ENCODE peak calls at places on chromosomes 16 and 17, in seven cellular contexts. D, G, U, Q, C, W and P are unnamed samples.

GRCh38 chr17:29341726-29342125 is 47.8 kb upstream of the NUFIP2 start:
- DNase-seq in C (peak; percentile 16), D (no peak), U (no peak), G (no peak), W (no peak), Q (no peak), P (no peak)

GRCh38 chr16:85286970-85287814 is 174.9 kb upstream of the CIBAR2 start:
- DNase-seq in C (peak; percentile 65), D (no peak), U (peak; percentile 78), G (no peak), W (peak; percentile 84), Q (no peak), P (no peak)

GRCh38 chr16:11087691-11088431 is 143.5 kb downstream of the CLEC16A start:
- DNase-seq in W (no peak), Q (no peak), C (peak; percentile 57), U (peak; percentile 38), D (peak; percentile 42), G (no peak), P (peak; percentile 17)

GRCh38 chr17:59650642-59651041 is 30.9 kb downstream of the CLTC start:
- DNase-seq in U (no peak), Q (no peak), W (no peak), G (no peak), D (no peak), C (no peak), P (no peak)

GRCh38 chr17:26792486-26792885 is 501.4 kb upstream of the WSB1 start:
- DNase-seq in C (peak; percentile 55), U (no peak), G (no peak), Q (no peak), D (peak; percentile 0), W (peak; percentile 47), P (no peak)

GRCh38 chr17:61809816-61810392 is 53.4 kb downstream of the BRIP1 start:
- DNase-seq in D (no peak), C (peak; percentile 70), W (peak; percentile 79), G (no peak), Q (no peak), U (no peak), P (no peak)

GRCh38 chr17:81870978-81871386 is at the start of gene ARHGDIA:
- DNase-seq in D (no peak), U (no peak), Q (no peak), C (no peak), W (no peak), G (no peak), P (no peak)

GRCh38 chr16:88391497-88391850 is 8.7 kb downstream of the ZNF469 start:
- DNase-seq in W (no peak), G (no peak), D (no peak), C (no peak), Q (no peak), U (no peak), P (no peak)

GRCh38 chr17:9050801-9051401 is 29.6 kb downstream of the NTN1 start:
- DNase-seq in U (no peak), Q (no peak), G (no peak), C (no peak), D (peak; percentile 72), W (no peak), P (no peak)

GRCh38 chr17:2040942-2041560 is 771 bp upstream of the OVCA2 start:
- DNase-seq in W (no peak), U (peak; percentile 80), G (no peak), Q (no peak), C (no peak), D (no peak), P (no peak)

GRCh38 chr17:82388223-82388921 is 16.8 kb downstream of the UTS2R start:
- DNase-seq in D (no peak), C (no peak), Q (peak; percentile 52), W (no peak), G (no peak), U (peak; percentile 88), P (no peak)

GRCh38 chr17:36935681-36936454 is 1.4 kb upstream of the LHX1 start:
- DNase-seq in C (no peak), W (no peak), D (peak; percentile 84), Q (no peak), G (no peak), U (no peak), P (no peak)

GRCh38 chr16:4755687-4756086 is 11.3 kb downstream of the ZNF500 start:
- DNase-seq in G (no peak), U (no peak), D (no peak), Q (no peak), C (no peak), W (no peak), P (no peak)

GRCh38 chr17:68399638-68400403 is 57.5 kb downstream of the WIPI1 start:
- DNase-seq in D (no peak), C (peak; percentile 57), Q (peak; percentile 17), W (peak; percentile 31), G (no peak), U (no peak), P (no peak)

GRCh38 chr17:48246623-48247022 is 139.1 kb downstream of the SNX11 start:
- DNase-seq in D (no peak), U (no peak), W (no peak), C (peak; percentile 34), G (no peak), Q (no peak), P (no peak)

GRCh38 chr17:79905832-79906231 is 66.6 kb upstream of the CBX4 start:
- DNase-seq in U (no peak), D (no peak), Q (no peak), W (no peak), G (no peak), C (no peak), P (no peak)

GRCh38 chr16:84603115-84603816 is 14.6 kb downstream of the COTL1 start:
- DNase-seq in Q (peak; percentile 60), U (peak; percentile 96), G (peak; percentile 82), W (peak; percentile 98), D (no peak), C (peak; percentile 99), P (peak; percentile 53)

GRCh38 chr16:1475552-1476114 is 805 bp upstream of the CLCN7 start:
- DNase-seq in G (no peak), U (peak; percentile 18), C (no peak), W (no peak), Q (no peak), D (no peak), P (no peak)

GRCh38 chr17:40028595-40028994 is 13.4 kb downstream of the CSF3 start:
- DNase-seq in C (no peak), W (no peak), U (no peak), D (no peak), Q (no peak), G (no peak), P (no peak)

GRCh38 chr17:40032322-40033320 is 17.4 kb downstream of the CSF3 start:
- DNase-seq in Q (peak; percentile 89), C (no peak), G (peak; percentile 92), D (no peak), W (no peak), U (peak; percentile 30), P (no peak)

GRCh38 chr17:40034426-40035161 is 19.4 kb downstream of the CSF3 start:
- DNase-seq in D (no peak), Q (no peak), C (no peak), W (no peak), U (no peak), G (no peak), P (no peak)

GRCh38 chr17:40033339-40033738 is 18.1 kb downstream of the CSF3 start:
- DNase-seq in G (no peak), C (no peak), U (no peak), W (no peak), Q (no peak), D (no peak), P (no peak)

GRCh38 chr17:40031706-40032105 is 16.5 kb downstream of the CSF3 start:
- DNase-seq in D (no peak), U (no peak), C (no peak), G (no peak), W (no peak), Q (no peak), P (no peak)
- H3K36me3 ChIP-seq in D (peaks cover 9% of the 10 kb centered on the region), U (peaks cover 53% of the 10 kb centered on the region), C (peaks cover 59% of the 10 kb centered on the region), G (peaks cover 73% of the 10 kb centered on the region), W (peaks cover 32% of the 10 kb centered on the region), Q (peaks cover 5% of the 10 kb centered on the region), P (peaks cover 69% of the 10 kb centered on the region)

DNA sequence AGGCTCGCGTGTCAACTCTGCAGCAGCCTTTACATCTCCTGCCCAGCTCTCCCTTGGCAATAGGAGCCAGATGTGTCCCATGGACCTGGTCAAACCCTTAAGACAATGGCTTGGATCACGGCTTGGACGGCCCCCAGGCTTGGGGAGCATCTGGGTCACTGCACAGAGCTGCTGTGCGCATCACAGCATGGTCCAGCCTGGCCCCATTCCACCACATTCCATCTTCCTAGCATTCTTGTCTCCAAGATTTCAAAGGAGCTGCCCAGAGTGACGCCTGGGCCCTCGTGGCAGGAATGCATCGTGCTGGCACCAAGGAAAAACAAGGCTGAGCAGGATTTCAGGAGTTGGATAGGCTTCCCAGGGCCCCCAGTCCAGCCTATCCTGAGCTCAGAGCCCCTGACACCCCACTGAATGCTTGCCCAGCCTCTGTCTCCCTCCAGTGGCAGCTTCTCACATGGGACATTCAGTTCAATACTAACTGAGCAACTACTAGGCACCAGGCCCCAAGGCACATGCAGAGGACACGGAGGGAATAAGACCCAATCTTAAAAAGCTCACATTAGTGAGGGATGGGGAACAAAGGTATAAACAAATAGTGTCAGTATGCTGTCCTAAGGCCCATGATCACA is 34.3 kb downstream of the TK2 start:
- DNase-seq in U (no peak), C (peak; percentile 37), D (peak; percentile 67), W (peak; percentile 45), G (peak; percentile 46), Q (no peak), P (no peak)
- TF ChIP-seq CTCF in U (peak; percentile 45), C (peak; percentile 61), D (peak; percentile 80), W (peak; percentile 41), G (peak; percentile 44), Q (no peak), P (no peak)

GRCh38 chr16:275041-275621 is 613 bp downstream of the RGS11 start:
- DNase-seq in W (no peak), U (no peak), G (no peak), C (no peak), Q (no peak), D (peak; percentile 62), P (no peak)
- H3K4me3 ChIP-seq in W (peak overlapping the region; percentile 14), U (no peak overlapping the region), G (peak overlapping the region; percentile 4), C (peak overlapping the region; percentile 45), Q (peak overlapping the region; percentile 22), D (peak overlapping the region; percentile 63), P (peak overlapping the region; percentile 27)

GRCh38 chr17:17122781-17123483 is 80.7 kb downstream of the MPRIP start:
- DNase-seq in Q (no peak), W (no peak), D (no peak), U (no peak), C (no peak), G (no peak), P (no peak)

GRCh38 chr17:17125136-17126084 is 80.7 kb downstream of the PLD6 start:
- DNase-seq in G (no peak), D (no peak), C (no peak), Q (no peak), W (peak; percentile 34), U (no peak), P (peak; percentile 18)

GRCh38 chr17:17127156-17127555 is 79.0 kb downstream of the PLD6 start:
- DNase-seq in Q (no peak), W (no peak), G (no peak), U (no peak), C (no peak), D (no peak), P (no peak)

GRCh38 chr17:17126131-17127110 is 79.7 kb downstream of the PLD6 start:
- DNase-seq in U (no peak), G (no peak), C (no peak), W (no peak), Q (no peak), D (no peak), P (no peak)

DNA sequence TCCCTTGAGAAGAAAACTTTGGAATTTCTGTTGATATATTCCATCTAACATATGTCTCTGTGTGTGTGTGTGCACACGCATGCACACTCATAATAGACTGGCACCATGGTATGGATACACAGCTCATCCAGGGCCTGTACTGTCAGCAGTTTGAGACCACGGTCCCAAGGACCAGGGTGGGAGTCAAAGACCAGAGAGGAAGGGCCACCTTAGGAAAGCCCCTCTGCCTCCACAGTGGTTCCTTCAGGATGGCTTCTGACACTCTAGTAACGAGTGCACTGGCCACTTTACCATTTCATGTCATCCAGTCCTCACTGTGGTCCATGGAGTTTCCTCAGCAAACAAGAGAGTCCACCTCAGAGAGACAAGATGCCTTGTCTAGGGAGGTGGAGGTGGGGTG is 81.8 kb downstream of the PLD6 start:
- DNase-seq in D (no peak), Q (no peak), W (no peak), C (no peak), G (no peak), U (no peak), P (no peak)
- H3K36me3 ChIP-seq in D (no peaks in the 10 kb centered on the region), Q (peaks cover 1% of the 10 kb centered on the region), W (peaks cover 8% of the 10 kb centered on the region), C (peaks cover 16% of the 10 kb centered on the region), G (peaks cover 27% of the 10 kb centered on the region), U (peaks cover 19% of the 10 kb centered on the region), P (no peaks in the 10 kb centered on the region)